ENCODE peak calls at places on chromosomes 11 and 22, in seven cellular contexts. One of them, this sample, is unnamed.

GRCh38 chr11:12433571-12434061 is 56.2 kb downstream of the PARVA start:
- DNase-seq in K562: no peak
- DNase-seq in H1: no peak
- DNase-seq in HCT116: no peak
- DNase-seq in GM12878: no peak
- DNase-seq in HepG2: no peak
- DNase-seq in SK-N-SH: peak; percentile 39
- DNase-seq in this sample: no peak

GRCh38 chr22:44181033-44181911 is 547 bp downstream of the PARVG start:
- DNase-seq in K562: no peak
- DNase-seq in GM12878: no peak
- DNase-seq in H1: no peak
- DNase-seq in HCT116: no peak
- DNase-seq in HepG2: no peak
- DNase-seq in SK-N-SH: no peak
- DNase-seq in this sample: no peak

GRCh38 chr22:44575344-44576268 is 77.6 kb upstream of the RTL6 start:
- DNase-seq in HepG2: no peak
- DNase-seq in GM12878: no peak
- DNase-seq in HCT116: no peak
- DNase-seq in H1: no peak
- DNase-seq in K562: no peak
- DNase-seq in SK-N-SH: peak; percentile 64
- DNase-seq in this sample: no peak

GRCh38 chr11:125373426-125374391 is 122.4 kb downstream of the FEZ1 start:
- DNase-seq in HCT116: no peak
- DNase-seq in K562: no peak
- DNase-seq in H1: no peak
- DNase-seq in HepG2: no peak
- DNase-seq in GM12878: peak; percentile 42
- DNase-seq in SK-N-SH: no peak
- DNase-seq in this sample: no peak

GRCh38 chr11:10926801-10927200 is 68.9 kb upstream of the ZBED5 start:
- DNase-seq in SK-N-SH: no peak
- DNase-seq in GM12878: no peak
- DNase-seq in HepG2: no peak
- DNase-seq in K562: no peak
- DNase-seq in HCT116: no peak
- DNase-seq in H1: no peak
- DNase-seq in this sample: no peak

GRCh38 chr22:19527861-19528417 is 3.7 kb upstream of the CLDN5 start:
- DNase-seq in HepG2: no peak
- DNase-seq in HCT116: no peak
- DNase-seq in GM12878: no peak
- DNase-seq in K562: peak; percentile 39
- DNase-seq in H1: no peak
- DNase-seq in SK-N-SH: no peak
- DNase-seq in this sample: no peak

GRCh38 chr22:49827853-49828598 is at the start of gene BRD1:
- DNase-seq in HepG2: no peak
- DNase-seq in GM12878: no peak
- DNase-seq in SK-N-SH: peak; percentile 89
- DNase-seq in K562: no peak
- DNase-seq in HCT116: no peak
- DNase-seq in H1: no peak
- DNase-seq in this sample: peak; percentile 75

GRCh38 chr11:41659990-41660389 is 200.5 kb upstream of the LRRC4C start:
- DNase-seq in K562: no peak
- DNase-seq in SK-N-SH: no peak
- DNase-seq in H1: no peak
- DNase-seq in HepG2: no peak
- DNase-seq in HCT116: no peak
- DNase-seq in GM12878: no peak
- DNase-seq in this sample: peak; percentile 3

GRCh38 chr11:134357545-134357839 is 25.7 kb downstream of the GLB1L2 start:
- DNase-seq in GM12878: no peak
- DNase-seq in K562: no peak
- DNase-seq in SK-N-SH: no peak
- DNase-seq in H1: no peak
- DNase-seq in HCT116: no peak
- DNase-seq in HepG2: no peak
- DNase-seq in this sample: no peak

GRCh38 chr22:50270302-50271010 is at the start of gene MAPK11:
- DNase-seq in K562: peak; percentile 57
- DNase-seq in GM12878: no peak
- DNase-seq in HCT116: no peak
- DNase-seq in HepG2: peak; percentile 47
- DNase-seq in SK-N-SH: peak; percentile 85
- DNase-seq in H1: no peak
- DNase-seq in this sample: no peak

GRCh38 chr11:17927643-17928343 is 85.1 kb downstream of the SERGEF start:
- DNase-seq in H1: no peak
- DNase-seq in GM12878: no peak
- DNase-seq in HCT116: no peak
- DNase-seq in HepG2: no peak
- DNase-seq in K562: no peak
- DNase-seq in SK-N-SH: no peak
- DNase-seq in this sample: no peak

GRCh38 chr11:129278586-129279319 is 86.6 kb upstream of the ARHGAP32 start:
- DNase-seq in H1: no peak
- DNase-seq in HCT116: no peak
- DNase-seq in HepG2: no peak
- DNase-seq in SK-N-SH: peak; percentile 77
- DNase-seq in K562: no peak
- DNase-seq in GM12878: no peak
- DNase-seq in this sample: no peak

GRCh38 chr11:68021167-68021787 is 9.2 kb upstream of the NDUFS8 start:
- DNase-seq in HepG2: no peak
- DNase-seq in K562: no peak
- DNase-seq in H1: no peak
- DNase-seq in HCT116: no peak
- DNase-seq in GM12878: no peak
- DNase-seq in SK-N-SH: peak; percentile 64
- DNase-seq in this sample: peak; percentile 85

GRCh38 chr11:120337896-120338840 is 2.0 kb downstream of the ARHGEF12 start:
- DNase-seq in GM12878: no peak
- DNase-seq in SK-N-SH: no peak
- DNase-seq in H1: no peak
- DNase-seq in HepG2: peak; percentile 27
- DNase-seq in K562: no peak
- DNase-seq in HCT116: no peak
- DNase-seq in this sample: peak; percentile 37

GRCh38 chr11:82718307-82718706 is 15.4 kb downstream of the FAM181B start:
- DNase-seq in HCT116: peak; percentile 19
- DNase-seq in SK-N-SH: peak; percentile 54
- DNase-seq in HepG2: peak; percentile 7
- DNase-seq in H1: no peak
- DNase-seq in GM12878: no peak
- DNase-seq in K562: peak; percentile 37
- DNase-seq in this sample: peak; percentile 67

GRCh38 chr11:58926695-58927094 is 12.6 kb upstream of the GLYATL1 start:
- DNase-seq in K562: no peak
- DNase-seq in SK-N-SH: no peak
- DNase-seq in HCT116: no peak
- DNase-seq in GM12878: no peak
- DNase-seq in H1: no peak
- DNase-seq in HepG2: no peak
- DNase-seq in this sample: no peak

GRCh38 chr22:36355894-36356293 is 31.9 kb downstream of the MYH9 start:
- DNase-seq in HCT116: no peak
- DNase-seq in H1: no peak
- DNase-seq in K562: no peak
- DNase-seq in SK-N-SH: no peak
- DNase-seq in HepG2: no peak
- DNase-seq in GM12878: no peak
- DNase-seq in this sample: no peak

GRCh38 chr11:93902921-93903320 is 52.5 kb upstream of the VSTM5 start:
- DNase-seq in HCT116: no peak
- DNase-seq in K562: no peak
- DNase-seq in GM12878: no peak
- DNase-seq in HepG2: no peak
- DNase-seq in SK-N-SH: no peak
- DNase-seq in H1: no peak
- DNase-seq in this sample: no peak

GRCh38 chr11:58509730-58510129 is 1.8 kb upstream of the OR5B21 start:
- DNase-seq in K562: no peak
- DNase-seq in H1: no peak
- DNase-seq in HCT116: no peak
- DNase-seq in SK-N-SH: no peak
- DNase-seq in GM12878: no peak
- DNase-seq in HepG2: no peak
- DNase-seq in this sample: no peak

GRCh38 chr11:67373916-67374570 is 645 bp upstream of the CLCF1 start:
- DNase-seq in GM12878: no peak
- DNase-seq in H1: peak; percentile 79
- DNase-seq in SK-N-SH: peak; percentile 69
- DNase-seq in K562: peak; percentile 66
- DNase-seq in HepG2: peak; percentile 82
- DNase-seq in HCT116: peak; percentile 93
- DNase-seq in this sample: peak; percentile 89

GRCh38 chr11:125338435-125338834 is 157.6 kb downstream of the FEZ1 start:
- DNase-seq in GM12878: no peak
- DNase-seq in HCT116: no peak
- DNase-seq in SK-N-SH: no peak
- DNase-seq in HepG2: no peak
- DNase-seq in K562: no peak
- DNase-seq in H1: no peak
- DNase-seq in this sample: no peak

GRCh38 chr11:17238377-17238776 is 30.6 kb upstream of the PIK3C2A start:
- DNase-seq in HCT116: no peak
- DNase-seq in SK-N-SH: no peak
- DNase-seq in H1: no peak
- DNase-seq in GM12878: no peak
- DNase-seq in K562: no peak
- DNase-seq in HepG2: no peak
- DNase-seq in this sample: peak; percentile 95

GRCh38 chr11:104333977-104334376 is 170.0 kb upstream of the PDGFD start:
- DNase-seq in HepG2: peak; percentile 7
- DNase-seq in HCT116: peak; percentile 7
- DNase-seq in SK-N-SH: no peak
- DNase-seq in GM12878: no peak
- DNase-seq in H1: no peak
- DNase-seq in K562: no peak
- DNase-seq in this sample: no peak

GRCh38 chr11:73317373-73317772 is 9.3 kb downstream of the ARHGEF17 start:
- DNase-seq in HepG2: no peak
- DNase-seq in K562: no peak
- DNase-seq in HCT116: no peak
- DNase-seq in GM12878: no peak
- DNase-seq in H1: no peak
- DNase-seq in SK-N-SH: no peak
- DNase-seq in this sample: no peak

GRCh38 chr11:88103337-88104206 is 71.7 kb downstream of the RAB38 start:
- DNase-seq in SK-N-SH: peak; percentile 15
- DNase-seq in GM12878: peak; percentile 53
- DNase-seq in HepG2: peak; percentile 52
- DNase-seq in HCT116: peak; percentile 85
- DNase-seq in H1: peak; percentile 63
- DNase-seq in K562: peak; percentile 33
- DNase-seq in this sample: peak; percentile 84

DNA sequence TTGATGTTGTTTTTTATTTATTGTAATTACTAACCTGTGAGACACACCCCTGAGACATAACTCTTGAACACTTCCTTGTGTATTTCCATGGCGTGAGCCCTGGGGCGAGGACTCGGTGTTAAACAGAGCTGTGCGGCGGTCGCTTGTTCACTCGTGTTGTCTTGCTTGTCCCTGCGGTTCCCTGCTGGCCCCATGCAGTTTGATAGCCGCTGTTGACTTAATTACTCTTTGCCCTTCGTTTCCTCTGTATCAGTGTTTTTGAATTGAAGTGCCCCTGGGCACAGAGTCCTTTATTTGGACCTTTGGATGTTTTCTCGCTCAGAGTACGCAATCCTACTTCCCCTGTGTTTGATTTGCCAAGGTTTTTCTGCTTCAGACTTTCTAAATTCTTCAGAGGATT is 52.7 kb downstream of the TBC1D22A start:
- DNase-seq in SK-N-SH: no peak
- DNase-seq in H1: no peak
- DNase-seq in HepG2: peak; percentile 69
- DNase-seq in K562: no peak
- DNase-seq in HCT116: no peak
- DNase-seq in GM12878: no peak
- DNase-seq in this sample: no peak
- TF ChIP-seq JUND in SK-N-SH: no peak
- TF ChIP-seq JUND in H1: no peak
- TF ChIP-seq JUND in HepG2: no peak
- TF ChIP-seq JUND in K562: no peak
- TF ChIP-seq JUND in HCT116: no peak
- TF ChIP-seq JUND in GM12878: no peak
- TF ChIP-seq JUND in this sample: no peak

GRCh38 chr11:85133636-85134035 is 493.5 kb downstream of the DLG2 start:
- DNase-seq in HCT116: no peak
- DNase-seq in HepG2: no peak
- DNase-seq in H1: no peak
- DNase-seq in SK-N-SH: no peak
- DNase-seq in K562: no peak
- DNase-seq in GM12878: no peak
- DNase-seq in this sample: no peak
- TF ChIP-seq JUND in HCT116: no peak
- TF ChIP-seq JUND in HepG2: no peak
- TF ChIP-seq JUND in H1: no peak
- TF ChIP-seq JUND in SK-N-SH: no peak
- TF ChIP-seq JUND in K562: no peak
- TF ChIP-seq JUND in GM12878: no peak
- TF ChIP-seq JUND in this sample: no peak

GRCh38 chr11:2612884-2613571 is 86.8 kb downstream of the KCNQ1OT1 start:
- DNase-seq in H1: no peak
- DNase-seq in HCT116: no peak
- DNase-seq in HepG2: peak; percentile 45
- DNase-seq in K562: no peak
- DNase-seq in SK-N-SH: no peak
- DNase-seq in GM12878: no peak
- DNase-seq in this sample: no peak
- TF ChIP-seq JUND in H1: no peak
- TF ChIP-seq JUND in HCT116: no peak
- TF ChIP-seq JUND in HepG2: no peak
- TF ChIP-seq JUND in K562: no peak
- TF ChIP-seq JUND in SK-N-SH: no peak
- TF ChIP-seq JUND in GM12878: no peak
- TF ChIP-seq JUND in this sample: no peak

GRCh38 chr11:1692708-1693326 is 4.2 kb upstream of the KRTAP5-6 start:
- DNase-seq in HCT116: no peak
- DNase-seq in GM12878: no peak
- DNase-seq in K562: no peak
- DNase-seq in SK-N-SH: no peak
- DNase-seq in HepG2: no peak
- DNase-seq in H1: no peak
- DNase-seq in this sample: no peak

GRCh38 chr11:1694846-1695547 is 2.0 kb upstream of the KRTAP5-6 start:
- DNase-seq in GM12878: no peak
- DNase-seq in H1: no peak
- DNase-seq in SK-N-SH: no peak
- DNase-seq in HepG2: no peak
- DNase-seq in HCT116: no peak
- DNase-seq in K562: no peak
- DNase-seq in this sample: no peak

GRCh38 chr11:1695548-1696108 is 1.4 kb upstream of the KRTAP5-6 start:
- DNase-seq in GM12878: no peak
- DNase-seq in H1: no peak
- DNase-seq in SK-N-SH: no peak
- DNase-seq in HepG2: no peak
- DNase-seq in HCT116: no peak
- DNase-seq in K562: no peak
- DNase-seq in this sample: no peak

GRCh38 chr11:1693327-1694063 is 3.5 kb upstream of the KRTAP5-6 start:
- DNase-seq in GM12878: no peak
- DNase-seq in H1: peak; percentile 56
- DNase-seq in SK-N-SH: peak; percentile 98
- DNase-seq in HCT116: peak; percentile 59
- DNase-seq in K562: peak; percentile 88
- DNase-seq in HepG2: peak; percentile 50
- DNase-seq in this sample: peak; percentile 68

GRCh38 chr11:1694064-1694845 is 2.7 kb upstream of the KRTAP5-6 start:
- DNase-seq in SK-N-SH: peak; percentile 95
- DNase-seq in H1: peak; percentile 84
- DNase-seq in K562: peak; percentile 95
- DNase-seq in HepG2: peak; percentile 53
- DNase-seq in HCT116: peak; percentile 57
- DNase-seq in GM12878: no peak
- DNase-seq in this sample: peak; percentile 66
- TF ChIP-seq JUND in SK-N-SH: no peak
- TF ChIP-seq JUND in H1: peak; percentile 31
- TF ChIP-seq JUND in K562: peak; percentile 30
- TF ChIP-seq JUND in HepG2: no peak
- TF ChIP-seq JUND in HCT116: no peak
- TF ChIP-seq JUND in GM12878: no peak
- TF ChIP-seq JUND in this sample: no peak

This sample was measured in T47D.